ENCODE peak calls at places on chromosomes 16 and 17, in four cellular contexts. P is right atrium auricular region, D is cardiac fibroblast, E is testis. J is an unnamed sample.

GRCh38 chr17:82870541-82870940 is 30.7 kb upstream of the ZNF750 start:
- DNase-seq in P (no peak), E (no peak), D (no peak), J (no peak)

GRCh38 chr17:73203135-73203787 is 10.4 kb downstream of the COG1 start:
- DNase-seq in P (no peak), E (no peak), D (no peak), J (no peak)

GRCh38 chr17:22145605-22146178 is 453.4 kb downstream of the KCNJ18 start:
- DNase-seq in P (no peak), E (no peak), D (no peak), J (no peak)

GRCh38 chr17:73522107-73522506 is 122.1 kb downstream of the SDK2 start:
- DNase-seq in P (no peak), E (no peak), D (no peak), J (no peak)

GRCh38 chr17:77282524-77283515 is 142.1 kb downstream of the SEC14L1 start:
- DNase-seq in D (peak), P (no peak), E (no peak), J (no peak)

GRCh38 chr16:31202402-31203385 is at the start of gene PYCARD:
- DNase-seq in E (peak), D (peak), P (no peak), J (no peak)

GRCh38 chr17:81066072-81066471 is 31.1 kb downstream of the BAIAP2 start:
- DNase-seq in P (no peak), D (no peak), E (no peak), J (no peak)

GRCh38 chr17:48597775-48598631 is 4.4 kb upstream of the HOXB5 start:
- DNase-seq in P (peak), D (no peak), E (no peak), J (no peak)

GRCh38 chr16:12458591-12459400 is 344.9 kb downstream of the CPPED1 start:
- DNase-seq in E (no peak), D (no peak), P (no peak), J (no peak)

GRCh38 chr16:83059237-83059636 is 432.5 kb downstream of the CDH13 start:
- DNase-seq in D (no peak), P (no peak), E (no peak), J (no peak)

GRCh38 chr16:2939968-2940367 is 24.1 kb upstream of the KREMEN2 start:
- DNase-seq in P (no peak), D (no peak), E (no peak), J (no peak)

GRCh38 chr16:2936436-2937011 is 24.8 kb downstream of the FLYWCH1 start:
- DNase-seq in E (no peak), D (no peak), P (no peak), J (no peak)

GRCh38 chr16:2937170-2937569 is 25.4 kb downstream of the FLYWCH1 start:
- DNase-seq in P (no peak), E (no peak), D (no peak), J (no peak)

GRCh38 chr16:2935418-2935817 is 23.7 kb downstream of the FLYWCH1 start:
- DNase-seq in D (no peak), E (no peak), P (no peak), J (no peak)

GRCh38 chr16:2938206-2938605 is 25.9 kb upstream of the KREMEN2 start:
- DNase-seq in P (no peak), E (no peak), D (no peak), J (no peak)
- H3K4me3 ChIP-seq in P (no peak), E (no peak), D (no peak), J (no peak)

DNA sequence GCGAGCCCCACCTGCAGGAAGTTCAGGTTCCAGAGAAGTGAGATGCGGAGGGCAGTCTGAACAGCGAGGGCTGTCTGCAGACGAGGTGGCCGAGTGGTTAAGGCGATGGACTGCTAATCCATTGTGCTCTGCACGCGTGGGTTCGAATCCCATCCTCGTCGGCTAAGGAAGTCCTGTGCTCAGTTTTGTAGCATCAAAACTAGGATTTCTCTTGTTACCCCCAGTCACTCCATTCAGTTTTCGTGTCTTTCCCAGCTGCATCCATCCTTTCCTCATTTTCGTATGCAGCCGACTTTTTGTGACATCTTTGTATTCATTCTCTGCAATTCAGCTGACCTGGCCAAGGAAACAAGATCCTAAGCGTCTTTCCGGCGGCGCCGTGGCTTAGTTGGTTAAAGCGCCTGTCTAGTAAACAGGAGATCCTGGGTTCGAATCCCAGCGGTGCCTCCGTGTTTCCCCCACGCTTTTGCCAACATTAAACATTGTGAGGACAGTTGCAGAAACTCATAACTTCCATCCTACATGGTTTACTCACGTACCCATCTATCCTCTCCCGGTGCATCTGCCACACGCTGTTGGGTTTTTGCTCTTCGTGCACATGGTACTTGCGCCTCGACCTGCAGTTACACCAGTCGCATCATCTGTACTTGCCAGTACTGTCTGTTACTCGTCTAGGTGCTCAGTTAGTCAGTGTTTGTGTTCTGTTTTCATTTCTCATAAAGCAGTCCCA is 3.0 kb downstream of the BORCS6 start:
- DNase-seq in E (peak), P (peak), D (peak), J (peak)
- H3K4me3 ChIP-seq in E (peak), P (peak), D (peak), J (peak)

GRCh38 chr17:37060094-37060493 is 111.3 kb downstream of the AATF start:
- DNase-seq in P (no peak), D (no peak), E (no peak), J (no peak)
- H3K4me3 ChIP-seq in P (no peak), D (no peak), E (no peak), J (no peak)

DNA sequence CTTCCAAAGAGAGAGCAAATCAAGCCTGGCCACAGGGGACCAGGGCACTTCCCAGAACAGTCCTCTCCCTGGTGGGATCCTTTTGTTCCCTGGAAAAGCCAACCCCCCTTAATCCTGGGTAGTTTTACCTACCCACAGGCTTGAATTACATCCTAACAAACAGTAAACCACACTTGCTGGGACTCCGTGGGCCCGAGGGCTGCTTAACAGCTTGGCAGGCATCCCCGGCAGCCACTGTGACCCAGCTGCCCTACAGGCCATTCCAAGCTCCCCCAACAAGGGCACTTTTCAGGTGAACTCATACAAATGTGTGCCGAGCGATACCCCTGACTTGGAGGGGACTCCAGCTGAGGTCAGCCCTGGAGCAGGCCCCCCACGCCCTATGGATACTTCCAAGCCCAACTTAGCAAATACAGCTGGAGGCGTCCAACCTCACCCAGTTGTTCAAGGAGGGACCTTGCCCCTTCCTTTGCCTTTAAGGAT is 26.4 kb downstream of the ADCY9 start:
- DNase-seq in P (no peak), D (no peak), E (no peak), J (no peak)
- H3K4me3 ChIP-seq in P (no peak), D (no peak), E (no peak), J (no peak)